ENCODE peak calls at places on chromosomes 5 and 9, in eight cellular contexts. P is right atrium auricular region, W is stomach, H is MM.1S, O is mucosa of descending colon, N is nephron progenitor cell, C is progenitor cell of endocrine pancreas, G is sigmoid colon. F is an unnamed sample.

GRCh38 chr5:172837640-172838039 is 3.6 kb downstream of the ERGIC1 start:
- DNase-seq in N (no peak), W (peak), G (peak), H (peak), O (peak), P (no peak), C (no peak), F (no peak)

GRCh38 chr5:127186657-127187056 is 103.9 kb upstream of the MEGF10 start:
- DNase-seq in O (no peak), P (no peak), C (no peak), H (no peak), G (no peak), W (no peak), N (no peak), F (no peak)

GRCh38 chr5:79694652-79695051 is 5.0 kb downstream of the CMYA5 start:
- DNase-seq in C (no peak), P (no peak), O (no peak), N (no peak), G (no peak), W (no peak), H (peak), F (no peak)

GRCh38 chr5:179679014-179679674 is 1.7 kb downstream of the CBY3 start:
- DNase-seq in C (peak), O (peak), G (peak), N (peak), W (peak), P (peak), H (no peak), F (peak)

GRCh38 chr9:111271481-111272080 is 58.4 kb downstream of the OR2K2 start:
- DNase-seq in H (no peak), C (no peak), G (no peak), N (no peak), O (no peak), P (no peak), W (no peak), F (no peak)

GRCh38 chr9:85004818-85005413 is 335.4 kb downstream of the NTRK2 start:
- DNase-seq in G (no peak), C (no peak), H (no peak), W (no peak), N (no peak), O (no peak), P (no peak), F (no peak)

GRCh38 chr5:59768204-59769040 is 125.1 kb downstream of the PDE4D start:
- DNase-seq in H (no peak), P (peak), N (peak), W (peak), O (peak), G (peak), C (peak), F (peak)

GRCh38 chr5:90803891-90804290 is 245.3 kb downstream of the ADGRV1 start:
- DNase-seq in W (no peak), G (no peak), O (no peak), C (no peak), H (no peak), P (no peak), N (no peak), F (no peak)

GRCh38 chr9:78029601-78030552 is 1.7 kb downstream of the GNAQ start:
- DNase-seq in G (peak), H (no peak), P (no peak), C (no peak), N (no peak), O (peak), W (no peak), F (no peak)

GRCh38 chr9:109109962-109110325 is 9.8 kb downstream of the TMEM245 start:
- DNase-seq in O (no peak), W (no peak), N (no peak), G (no peak), C (no peak), H (no peak), P (no peak), F (no peak)

GRCh38 chr9:25975667-25976066 is 297.4 kb upstream of the TUSC1 start:
- DNase-seq in H (no peak), O (no peak), N (no peak), P (no peak), G (no peak), C (no peak), W (no peak), F (no peak)

GRCh38 chr5:116573617-116574431 is 799 bp downstream of the SEMA6A start:
- DNase-seq in G (no peak), O (peak), W (no peak), N (peak), P (no peak), C (peak), H (no peak), F (no peak)

GRCh38 chr5:42992035-42992570 is 48.0 kb downstream of the ANXA2R start:
- DNase-seq in N (peak), C (no peak), O (peak), G (peak), P (peak), H (peak), W (peak), F (peak)

GRCh38 chr9:87909310-87910041 is 8.3 kb upstream of the SPATA31C1 start:
- DNase-seq in O (peak), W (peak), H (no peak), G (no peak), P (no peak), N (no peak), C (no peak), F (peak)

GRCh38 chr9:38435526-38435925 is 11.3 kb upstream of the IGFBPL1 start:
- DNase-seq in P (no peak), W (no peak), G (no peak), O (no peak), H (no peak), C (no peak), N (no peak), F (no peak)

GRCh38 chr5:12911156-12911555 is 1006.9 kb upstream of the CTNND2 start:
- DNase-seq in N (no peak), P (no peak), W (no peak), C (no peak), O (no peak), G (no peak), H (no peak), F (no peak)

GRCh38 chr5:91219803-91220371 is 163.2 kb downstream of the ARRDC3 start:
- DNase-seq in G (no peak), O (peak), W (no peak), H (peak), N (no peak), P (no peak), C (no peak), F (no peak)

GRCh38 chr5:79999722-80000121 is 8.7 kb upstream of the MTX3 start:
- DNase-seq in G (no peak), H (no peak), P (no peak), O (no peak), W (no peak), N (no peak), C (no peak), F (no peak)

GRCh38 chr5:82735160-82735789 is 341.9 kb downstream of the TMEM167A start:
- DNase-seq in G (no peak), H (no peak), C (no peak), N (no peak), W (no peak), O (no peak), P (no peak), F (no peak)

GRCh38 chr5:148512498-148512897 is 128.7 kb downstream of the FBXO38 start:
- DNase-seq in G (no peak), N (no peak), P (no peak), W (no peak), O (no peak), H (no peak), C (no peak), F (no peak)

GRCh38 chr9:118595719-118596305 is 773.4 kb downstream of the BRINP1 start:
- DNase-seq in N (peak), G (peak), H (no peak), O (peak), P (no peak), W (no peak), C (no peak), F (no peak)

GRCh38 chr9:29830815-29831214 is 2257.5 kb upstream of the C9orf72 start:
- DNase-seq in W (no peak), G (no peak), H (no peak), N (peak), C (peak), P (no peak), O (peak), F (no peak)

GRCh38 chr9:2087500-2088313 is 72.6 kb downstream of the SMARCA2 start:
- DNase-seq in P (no peak), W (no peak), N (no peak), O (peak), C (no peak), G (no peak), H (peak), F (no peak)

GRCh38 chr9:110330484-110331115 is 7.1 kb downstream of the TXNDC8 start:
- DNase-seq in W (no peak), P (no peak), G (no peak), H (no peak), C (no peak), N (no peak), O (no peak), F (no peak)

GRCh38 chr5:74839228-74839627 is 27.0 kb downstream of the FAM169A start:
- DNase-seq in N (no peak), O (no peak), H (no peak), P (no peak), W (no peak), G (no peak), C (no peak), F (no peak)

GRCh38 chr5:58666598-58667595 is 84.0 kb downstream of the RAB3C start:
- DNase-seq in N (no peak), W (no peak), O (no peak), G (no peak), C (no peak), P (no peak), H (no peak), F (no peak)

GRCh38 chr9:124697326-124698200 is 73.5 kb downstream of the NR6A1 start:
- DNase-seq in G (no peak), N (no peak), W (no peak), O (no peak), H (no peak), P (no peak), C (no peak), F (no peak)

GRCh38 chr5:166671818-166672217 is 1619.6 kb upstream of the WWC1 start:
- DNase-seq in N (no peak), W (no peak), C (no peak), O (no peak), P (no peak), H (no peak), G (no peak), F (no peak)

GRCh38 chr9:103397868-103398600 is 402.9 kb downstream of the CYLC2 start:
- DNase-seq in H (peak), P (no peak), C (peak), W (peak), O (peak), G (no peak), N (peak), F (no peak)

GRCh38 chr5:148913985-148914421 is 87.6 kb downstream of the ADRB2 start:
- DNase-seq in O (no peak), H (peak), N (no peak), C (no peak), G (no peak), W (no peak), P (no peak), F (no peak)

GRCh38 chr5:109921735-109922395 is 232.1 kb downstream of the MAN2A1 start:
- DNase-seq in H (peak), W (peak), G (no peak), N (no peak), P (no peak), O (no peak), C (no peak), F (no peak)

GRCh38 chr9:94139672-94140417 is 55.6 kb downstream of the PTPDC1 start:
- DNase-seq in W (peak), P (peak), C (no peak), G (peak), H (no peak), O (peak), N (no peak), F (peak)

GRCh38 chr9:7209990-7210389 is 452.2 kb downstream of the KDM4C start:
- DNase-seq in P (no peak), H (no peak), N (no peak), C (no peak), W (no peak), G (no peak), O (no peak), F (no peak)

GRCh38 chr5:37575541-37576489 is 196.7 kb downstream of the WDR70 start:
- DNase-seq in C (no peak), G (no peak), O (no peak), H (no peak), N (no peak), P (no peak), W (no peak), F (no peak)

GRCh38 chr5:32446660-32447059 is 2.1 kb upstream of the ZFR start:
- DNase-seq in W (peak), C (no peak), N (no peak), O (peak), H (no peak), P (no peak), G (no peak), F (no peak)

GRCh38 chr9:133956520-133957076 is 35.5 kb downstream of the VAV2 start:
- DNase-seq in P (no peak), N (peak), C (no peak), H (no peak), G (no peak), W (no peak), O (no peak), F (peak)

DNA sequence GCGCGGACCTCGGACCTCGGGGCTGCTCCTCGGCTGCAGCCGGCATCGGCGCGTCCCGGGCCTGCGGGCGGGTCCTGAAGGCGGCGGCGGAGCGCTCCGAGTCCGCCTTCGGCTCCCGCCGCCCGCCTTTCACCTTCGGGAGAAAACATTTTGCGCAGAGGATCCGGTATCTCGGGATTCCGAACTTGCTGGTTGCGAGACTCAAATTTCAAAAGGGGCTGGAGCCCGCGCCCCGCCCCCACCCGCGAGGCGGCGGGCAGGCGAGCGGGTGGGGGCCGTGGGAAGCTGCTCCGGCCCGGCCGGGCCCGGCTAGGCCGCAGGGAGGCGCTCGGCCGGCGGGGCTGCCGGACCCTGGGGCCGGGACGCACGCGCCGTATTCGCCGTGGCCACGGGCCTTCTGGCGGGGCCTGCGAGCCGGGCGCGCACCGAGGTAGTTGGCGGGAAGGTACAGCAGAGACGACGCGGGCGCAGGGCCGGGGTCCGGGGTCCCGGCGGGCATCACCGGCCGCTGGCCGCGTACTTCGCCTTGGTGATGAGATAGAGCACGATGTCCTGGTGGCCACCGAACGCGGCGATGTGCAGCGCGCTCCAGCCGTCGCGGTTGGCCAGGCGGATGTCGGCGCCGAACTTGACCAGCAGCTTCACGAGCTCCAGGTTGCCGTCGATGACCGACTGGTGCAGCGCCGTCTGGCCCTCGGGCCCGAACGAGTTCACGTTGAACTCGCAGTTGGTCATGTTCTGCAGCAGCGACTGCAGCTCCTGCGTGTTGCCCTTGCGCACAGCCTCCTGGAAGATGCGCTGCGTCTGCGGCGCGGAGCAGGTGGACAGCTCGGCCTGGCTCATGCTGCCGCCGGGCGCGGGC is 754 bp downstream of the NRARP start:
- DNase-seq in O (peak), P (no peak), G (no peak), H (no peak), C (peak), N (peak), W (peak), F (no peak)
- TF ChIP-seq CTCF in O (no peak), P (no peak), G (no peak), H (no peak), C (peak), N (no peak), W (no peak), F (peak)

DNA sequence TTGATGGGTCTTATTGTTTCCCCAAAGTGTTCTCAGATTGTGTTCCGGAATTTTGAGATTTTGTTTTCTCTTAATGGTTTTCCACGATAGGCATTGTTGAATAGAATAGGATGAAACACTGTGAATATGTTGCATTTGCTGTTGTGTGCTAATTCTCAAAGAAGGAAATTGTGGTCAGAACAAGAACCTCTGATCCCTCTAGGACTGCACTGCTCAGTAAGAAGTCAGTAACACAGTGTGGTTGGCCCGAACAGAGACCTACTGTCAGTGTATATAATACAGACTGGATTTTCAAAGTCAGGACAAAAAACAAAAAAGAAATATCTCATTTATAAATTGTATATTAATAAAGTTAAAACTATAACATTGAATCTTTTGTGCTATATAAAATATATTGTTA is 494.8 kb downstream of the MAT2B start:
- DNase-seq in N (no peak), G (no peak), P (no peak), C (no peak), H (no peak), O (no peak), W (no peak), F (no peak)
- TF ChIP-seq CTCF in N (no peak), G (no peak), P (no peak), C (no peak), H (no peak), O (no peak), W (no peak), F (no peak)

DNA sequence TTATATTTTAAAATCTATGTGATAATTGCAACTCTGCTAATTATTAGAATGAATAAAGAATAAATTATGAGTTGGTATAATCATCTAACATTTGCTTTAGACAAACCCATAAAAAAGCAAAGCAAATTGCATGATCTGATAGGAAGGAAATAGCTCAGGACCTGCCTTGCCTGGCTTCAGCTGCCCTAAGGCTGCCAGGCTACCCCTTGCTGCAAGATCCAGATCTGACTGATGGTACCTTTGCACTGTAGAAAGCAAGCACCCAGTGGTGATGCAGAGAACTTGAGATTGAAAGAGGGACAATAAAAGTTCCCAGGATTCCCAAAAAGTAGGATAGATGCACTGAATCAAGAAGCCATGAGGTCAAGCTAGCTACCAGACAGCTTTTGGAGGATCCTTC is 100.9 kb upstream of the FSTL4 start:
- DNase-seq in N (no peak), H (no peak), C (no peak), P (peak), W (no peak), O (no peak), G (no peak), F (no peak)
- TF ChIP-seq CTCF in N (no peak), H (no peak), C (no peak), P (no peak), W (no peak), O (no peak), G (no peak), F (no peak)

GRCh38 chr9:127193483-127193882 is 71.0 kb upstream of the ANGPTL2 start:
- DNase-seq in G (no peak), H (no peak), O (no peak), C (no peak), W (no peak), P (no peak), N (no peak), F (no peak)

GRCh38 chr9:127196826-127197145 is 67.8 kb upstream of the GARNL3 start:
- DNase-seq in N (no peak), C (no peak), O (no peak), W (no peak), H (no peak), G (no peak), P (no peak), F (no peak)

GRCh38 chr9:127195976-127196825 is 68.4 kb upstream of the GARNL3 start:
- DNase-seq in H (no peak), C (no peak), P (no peak), O (no peak), N (no peak), G (no peak), W (no peak), F (no peak)

GRCh38 chr9:127197186-127197860 is 67.3 kb upstream of the GARNL3 start:
- DNase-seq in C (no peak), N (no peak), H (no peak), P (no peak), G (no peak), W (no peak), O (no peak), F (no peak)

GRCh38 chr9:127194881-127195713 is 69.5 kb upstream of the GARNL3 start:
- DNase-seq in G (no peak), C (no peak), W (no peak), P (no peak), O (no peak), H (no peak), N (no peak), F (no peak)
- TF ChIP-seq CTCF in G (no peak), C (no peak), W (no peak), P (no peak), O (no peak), H (no peak), N (no peak), F (no peak)

GRCh38 chr5:163489055-163489744 is 16.2 kb upstream of the MAT2B start:
- DNase-seq in C (no peak), N (no peak), O (peak), G (no peak), W (no peak), P (no peak), H (no peak), F (no peak)
- TF ChIP-seq CTCF in C (no peak), N (no peak), O (no peak), G (no peak), W (no peak), P (no peak), H (no peak), F (peak)

DNA sequence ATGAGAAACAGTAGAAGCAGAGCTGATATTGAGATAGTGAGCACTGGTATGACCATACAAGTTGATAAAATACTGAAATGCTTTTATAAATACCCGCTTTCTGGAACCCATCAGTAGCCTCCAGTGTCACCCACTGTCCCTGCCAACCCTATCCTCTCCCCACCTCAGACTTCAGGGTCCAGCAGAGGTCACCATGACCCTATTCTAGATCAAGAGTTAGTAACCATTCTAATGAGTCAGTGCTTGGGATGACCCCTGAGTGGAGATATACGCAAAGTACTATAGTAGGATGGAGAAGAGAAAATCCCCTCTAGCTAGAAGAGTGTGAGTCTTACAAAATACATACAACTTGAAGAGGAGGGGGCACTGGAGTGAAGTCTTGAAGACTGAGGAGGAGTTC is 297.9 kb upstream of the BRINP1 start:
- DNase-seq in N (no peak), C (no peak), H (no peak), O (no peak), W (no peak), G (no peak), P (no peak), F (no peak)
- TF ChIP-seq CTCF in N (no peak), C (no peak), H (no peak), O (no peak), W (no peak), G (no peak), P (no peak), F (no peak)

F was measured in osteocyte.